ENCODE peak calls at places on chromosomes 16 and 17, in five cellular contexts. W is heart left ventricle, Q is GM23338, V is thoracic aorta, U is lung. A is an unnamed sample. For H3K27me3, the result is how much of the 10 kb centered on the place peaks cover.

GRCh38 chr17:8163978-8164814 is 1.4 kb upstream of the VAMP2 start:
- DNase-seq in Q (peak), V (no peak), U (peak), W (peak), A (peak)

GRCh38 chr17:14427914-14428639 is 127.2 kb downstream of the HS3ST3B1 start:
- DNase-seq in V (no peak), Q (no peak), W (no peak), U (no peak), A (no peak)

GRCh38 chr16:88264641-88265285 is 118.0 kb upstream of the ZNF469 start:
- DNase-seq in U (peak), W (peak), V (peak), Q (peak), A (peak)

GRCh38 chr16:79257958-79258490 is 342.5 kb downstream of the MAF start:
- DNase-seq in U (no peak), V (no peak), W (no peak), Q (no peak), A (no peak)

GRCh38 chr17:50465635-50466034 is 3.0 kb downstream of the CHAD start:
- DNase-seq in W (no peak), U (no peak), Q (no peak), V (no peak), A (no peak)

GRCh38 chr16:68396481-68396880 is 51.8 kb downstream of the SMPD3 start:
- DNase-seq in U (peak), W (no peak), V (no peak), Q (peak), A (peak)

GRCh38 chr16:6193718-6194117 is 1096.1 kb upstream of the EEF2KMT start:
- DNase-seq in V (no peak), Q (peak), W (no peak), U (no peak), A (no peak)

GRCh38 chr16:19639986-19640421 is 78.0 kb downstream of the KNOP1 start:
- DNase-seq in Q (no peak), U (no peak), V (no peak), W (no peak), A (no peak)

GRCh38 chr17:75864448-75864871 is 9.3 kb upstream of the WBP2 start:
- DNase-seq in Q (peak), U (peak), V (no peak), W (peak), A (peak)

GRCh38 chr17:30299000-30299399 is 7.3 kb upstream of the BLMH start:
- DNase-seq in U (no peak), W (no peak), Q (no peak), V (no peak), A (no peak)

GRCh38 chr17:78724544-78724943 is 57.5 kb downstream of the CYTH1 start:
- DNase-seq in U (no peak), V (no peak), Q (peak), W (no peak), A (peak)

GRCh38 chr17:74199306-74200092 is 4.0 kb upstream of the RPL38 start:
- DNase-seq in W (peak), Q (peak), V (no peak), U (peak), A (peak)

GRCh38 chr16:21116148-21116693 is 34.4 kb downstream of the DNAH3 start:
- DNase-seq in V (no peak), U (no peak), W (no peak), Q (peak), A (no peak)

GRCh38 chr16:14205666-14206065 is 134.5 kb downstream of the MRTFB start:
- DNase-seq in V (no peak), W (no peak), Q (no peak), U (no peak), A (no peak)

GRCh38 chr16:6081320-6081976 is 983.9 kb upstream of the EEF2KMT start:
- DNase-seq in V (no peak), W (no peak), Q (peak), U (peak), A (peak)

GRCh38 chr17:28147026-28147425 is 104.5 kb downstream of the NLK start:
- DNase-seq in V (no peak), Q (no peak), U (no peak), W (no peak), A (no peak)

GRCh38 chr17:30113213-30113612 is 3.4 kb upstream of the NSRP1 start:
- DNase-seq in W (no peak), U (no peak), V (no peak), Q (no peak), A (no peak)

GRCh38 chr17:80482058-80482318 is 5.6 kb upstream of the NPTX1 start:
- DNase-seq in U (no peak), W (no peak), V (no peak), Q (no peak), A (no peak)

GRCh38 chr16:1923299-1924034 is 5.3 kb upstream of the HS3ST6 start:
- DNase-seq in Q (peak), V (no peak), U (no peak), W (no peak), A (no peak)

GRCh38 chr16:5509336-5509735 is 411.7 kb upstream of the EEF2KMT start:
- DNase-seq in W (no peak), Q (no peak), V (no peak), U (no peak), A (no peak)

GRCh38 chr17:78966906-78967600 is 12.7 kb downstream of the LGALS3BP start:
- DNase-seq in Q (no peak), W (no peak), V (no peak), U (no peak), A (no peak)

GRCh38 chr16:56530872-56531271 is 11.0 kb upstream of the BBS2 start:
- DNase-seq in V (no peak), W (no peak), U (no peak), Q (no peak), A (no peak)
- H3K27ac ChIP-seq in V (no peak), W (no peak), U (no peak), Q (no peak), A (no peak)

DNA sequence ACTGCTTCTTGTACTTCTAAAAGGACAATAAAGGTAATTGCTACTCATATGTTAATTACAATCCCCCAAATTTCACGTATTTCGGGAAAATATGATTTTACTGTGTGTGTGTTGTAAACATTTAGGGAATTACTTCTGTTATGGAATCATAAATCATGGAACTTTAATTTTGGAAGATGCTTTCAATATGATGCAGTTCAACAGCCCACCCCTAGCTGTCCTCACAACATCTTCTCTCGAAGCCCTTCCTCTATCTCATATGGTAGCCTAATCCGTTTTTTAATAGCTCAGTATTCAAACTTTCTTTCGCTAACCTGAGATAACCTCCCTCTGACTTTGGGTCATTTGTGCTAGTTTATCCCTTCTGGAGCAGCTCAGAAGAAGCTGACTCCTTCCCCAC is 78.4 kb downstream of the ANKFN1 start:
- DNase-seq in Q (peak), U (no peak), W (no peak), V (no peak), A (no peak)
- TF ChIP-seq CTCF in Q (peak), U (no peak), W (no peak), V (no peak), A (no peak)

DNA sequence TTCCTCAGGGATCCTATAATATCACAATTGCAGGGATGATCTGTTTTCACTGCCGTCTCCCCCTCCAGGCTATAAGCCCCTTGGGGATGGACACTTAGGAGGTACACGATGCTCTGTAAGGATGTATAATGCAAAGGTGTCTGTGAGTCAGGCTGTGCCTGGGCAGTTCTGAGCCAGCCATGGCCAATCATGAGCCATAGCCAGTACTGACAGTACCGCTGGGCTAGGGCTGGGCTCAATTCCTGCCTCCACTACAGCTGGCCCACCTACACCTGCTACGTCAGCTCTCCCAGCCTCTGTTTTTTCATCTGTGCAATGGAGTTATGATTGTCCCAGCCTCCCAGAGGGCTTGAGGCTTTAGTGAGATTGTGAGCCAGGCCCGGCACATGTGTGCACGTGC is 2.8 kb upstream of the WNT9B start:
- DNase-seq in U (no peak), W (no peak), Q (no peak), V (no peak), A (no peak)
- H3K27me3 ChIP-seq in U (under half), W (under half), Q (under half), V (under half), A (under half)

GRCh38 chr17:838486-838885 is 56.3 kb downstream of the MRM3 start:
- DNase-seq in W (no peak), Q (no peak), U (no peak), V (no peak), A (no peak)

GRCh38 chr17:835263-835662 is 53.1 kb downstream of the MRM3 start:
- DNase-seq in V (no peak), Q (peak), U (no peak), W (no peak), A (peak)

GRCh38 chr17:841313-841712 is 59.2 kb downstream of the MRM3 start:
- DNase-seq in U (no peak), V (no peak), Q (no peak), W (no peak), A (no peak)

GRCh38 chr17:834136-834535 is 52.0 kb downstream of the MRM3 start:
- DNase-seq in Q (no peak), W (no peak), U (no peak), V (no peak), A (no peak)

DNA sequence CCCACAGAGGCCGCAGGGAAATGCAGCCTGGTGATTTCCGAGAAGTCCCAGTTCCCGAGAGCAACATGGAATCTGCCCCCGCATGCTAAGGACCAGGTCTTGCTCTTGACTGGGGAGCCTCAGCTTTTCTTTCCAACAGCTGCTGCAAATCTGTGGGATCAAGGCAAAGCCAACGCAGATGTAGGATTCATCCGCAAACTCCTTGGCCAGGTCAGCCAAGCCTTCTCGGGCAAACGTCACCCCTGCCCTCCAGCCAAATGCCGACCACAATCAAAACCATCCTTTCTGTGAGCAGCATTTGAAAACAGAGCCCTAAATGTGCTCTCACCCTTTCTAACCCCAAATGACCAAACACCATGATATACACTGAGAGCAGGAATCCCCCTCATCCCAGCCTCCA is 54.0 kb downstream of the MRM3 start:
- DNase-seq in U (no peak), W (no peak), V (no peak), Q (peak), A (peak)
- H3K27ac ChIP-seq in U (no peak), W (no peak), V (no peak), Q (peak), A (peak)

GRCh38 chr17:44901323-44901965 is 2.2 kb upstream of the EFTUD2 start:
- DNase-seq in W (no peak), V (no peak), U (no peak), Q (no peak), A (no peak)
- TF ChIP-seq CTCF in W (no peak), V (no peak), U (no peak), Q (no peak), A (no peak)

DNA sequence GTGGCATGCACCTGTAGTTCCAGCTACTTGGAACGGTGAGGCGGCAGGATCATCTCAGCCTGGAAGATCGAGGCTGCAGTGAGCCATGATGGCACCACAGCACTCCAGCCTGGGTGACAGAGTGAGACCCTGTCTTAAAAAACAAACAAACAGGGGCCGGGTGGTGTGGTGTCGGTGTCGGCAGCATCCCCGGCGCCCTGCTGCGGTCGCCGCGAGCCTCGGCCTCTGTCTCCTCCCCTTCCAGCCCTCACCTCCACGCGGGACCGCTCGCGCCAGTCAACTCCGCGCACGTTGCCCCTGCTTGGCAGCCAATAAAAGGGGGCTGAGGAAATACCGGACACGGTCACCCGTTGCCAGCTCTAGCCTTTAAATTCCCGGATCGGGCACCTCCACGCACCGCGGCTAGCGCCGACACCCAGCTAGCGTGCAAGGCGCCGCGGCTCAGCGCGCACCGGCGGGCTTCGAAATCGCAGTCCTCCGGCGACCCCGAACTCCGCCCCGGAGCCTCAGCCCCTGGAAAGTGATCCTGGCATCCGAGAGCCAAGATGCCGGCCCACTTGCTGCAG is 204.7 kb downstream of the CDRT15L2 start:
- DNase-seq in V (no peak), Q (no peak), U (no peak), W (no peak), A (no peak)
- H3K27me3 ChIP-seq in V (under half), Q (under half), U (under half), W (under half), A (under half)

GRCh38 chr17:44778656-44779210 is 19.9 kb downstream of the ADAM11 start:
- DNase-seq in U (no peak), W (no peak), Q (no peak), V (no peak), A (no peak)
- H3K27ac ChIP-seq in U (no peak), W (no peak), Q (no peak), V (no peak), A (no peak)

A was measured in body of pancreas.